ENCODE peak calls at places on chromosomes 4 and X, in eight cellular contexts. E, S, Y, Z, D, C, P and K are unnamed samples.

GRCh38 chrX:119389854-119390501 is 9.2 kb upstream of the SLC25A43 start:
- DNase-seq in E (no peak), S (no peak), Y (no peak), Z (no peak), D (no peak), C (no peak), P (no peak), K (no peak)

GRCh38 chrX:72569786-72570185 is 2.9 kb downstream of the HDAC8 start:
- DNase-seq in E (no peak), S (no peak), Y (no peak), Z (no peak), D (no peak), C (no peak), P (no peak), K (no peak)

GRCh38 chr4:86432552-86433134 is 72.8 kb upstream of the MAPK10 start:
- DNase-seq in E (no peak), S (no peak), Y (no peak), Z (no peak), D (peak; percentile 46), C (no peak), P (no peak), K (no peak)

GRCh38 chr4:156875697-156876096 is 95.9 kb downstream of the PDGFC start:
- DNase-seq in E (no peak), S (no peak), Y (no peak), Z (no peak), D (no peak), C (no peak), P (no peak), K (no peak)

GRCh38 chr4:143626134-143626859 is 74.2 kb downstream of the FREM3 start:
- DNase-seq in E (no peak), S (no peak), Y (no peak), Z (no peak), D (no peak), C (peak; percentile 3), P (peak; percentile 29), K (no peak)

GRCh38 chr4:152709675-152710438 is 30.1 kb upstream of the TMEM154 start:
- DNase-seq in E (no peak), S (no peak), Y (no peak), Z (peak; percentile 7), D (no peak), C (no peak), P (no peak), K (no peak)

GRCh38 chr4:98260579-98261290 is 449 bp upstream of the RAP1GDS1 start:
- DNase-seq in E (peak; percentile 90), S (peak; percentile 95), Y (peak; percentile 95), Z (peak; percentile 91), D (peak; percentile 97), C (peak; percentile 91), P (peak; percentile 97), K (peak; percentile 98)

GRCh38 chr4:164807611-164808010 is 53.7 kb downstream of the SMIM31 start:
- DNase-seq in E (no peak), S (no peak), Y (no peak), Z (peak; percentile 11), D (no peak), C (no peak), P (no peak), K (no peak)